ENCODE peak calls at places on chromosomes 12 and 14, in six cellular contexts. H is SK-N-SH; S is activated CD8-positive, alpha-beta T cell treated with anti-CD3 and anti-CD28 coated beads for 36 hours; D is ascending aorta; R is DND-41; M is bronchial epithelial cell. C is an unnamed sample.
A peak's percentile ranks its signal among the peaks of the same experiment; 100 is the strongest.

GRCh38 chr14:29654910-29655590 is 272.6 kb downstream of the PRKD1 start:
- DNase-seq in S (no peak), H (no peak), D (no peak), M (peak; percentile 72), R (no peak), C (no peak)

GRCh38 chr12:120686151-120686689 is 729 bp upstream of the MLEC start:
- DNase-seq in R (peak; percentile 97), D (peak; percentile 91), S (peak; percentile 99), H (peak; percentile 95), M (peak; percentile 90), C (peak; percentile 92)

GRCh38 chr12:84912191-84913142 is at the start of gene SLC6A15:
- DNase-seq in R (no peak), M (peak; percentile 57), H (peak; percentile 91), D (no peak), S (peak; percentile 47), C (no peak)

GRCh38 chr12:55742719-55743130 is at the start of gene GDF11:
- DNase-seq in S (peak; percentile 83), H (no peak), D (no peak), M (peak; percentile 42), R (peak; percentile 86), C (no peak)

GRCh38 chr12:74535536-74535935 is 2.1 kb upstream of the ATXN7L3B start:
- DNase-seq in R (no peak), D (no peak), S (peak; percentile 27), H (no peak), M (no peak), C (no peak)

GRCh38 chr12:111424189-111424792 is 18.6 kb downstream of the SH2B3 start:
- DNase-seq in H (no peak), M (no peak), S (no peak), D (no peak), R (no peak), C (no peak)

GRCh38 chr12:122944588-122944987 is 21.7 kb downstream of the ABCB9 start:
- DNase-seq in S (no peak), M (peak; percentile 46), D (no peak), R (no peak), H (no peak), C (no peak)

GRCh38 chr14:29521526-29522137 is 406.0 kb downstream of the PRKD1 start:
- DNase-seq in R (no peak), M (peak; percentile 35), S (peak; percentile 9), D (no peak), H (no peak), C (no peak)

GRCh38 chr12:108803428-108804105 is 53.8 kb downstream of the SSH1 start:
- DNase-seq in H (peak; percentile 86), D (no peak), M (peak; percentile 71), S (peak; percentile 79), R (peak; percentile 70), C (peak; percentile 42)

GRCh38 chr14:93830753-93831461 is 42.6 kb upstream of the PRIMA1 start:
- DNase-seq in R (no peak), H (no peak), D (no peak), S (no peak), M (peak; percentile 12), C (no peak)

GRCh38 chr12:19620222-19620621 is 180.9 kb downstream of the AEBP2 start:
- DNase-seq in R (no peak), M (peak; percentile 76), H (no peak), S (no peak), D (no peak), C (no peak)

GRCh38 chr14:90426663-90427062 is 29.8 kb downstream of the CALM1 start:
- DNase-seq in S (no peak), R (no peak), D (no peak), H (peak; percentile 60), M (no peak), C (no peak)

GRCh38 chr14:65421201-65421981 is 8.9 kb downstream of the FUT8 start:
- DNase-seq in H (no peak), M (peak; percentile 71), R (no peak), D (no peak), S (no peak), C (no peak)

DNA sequence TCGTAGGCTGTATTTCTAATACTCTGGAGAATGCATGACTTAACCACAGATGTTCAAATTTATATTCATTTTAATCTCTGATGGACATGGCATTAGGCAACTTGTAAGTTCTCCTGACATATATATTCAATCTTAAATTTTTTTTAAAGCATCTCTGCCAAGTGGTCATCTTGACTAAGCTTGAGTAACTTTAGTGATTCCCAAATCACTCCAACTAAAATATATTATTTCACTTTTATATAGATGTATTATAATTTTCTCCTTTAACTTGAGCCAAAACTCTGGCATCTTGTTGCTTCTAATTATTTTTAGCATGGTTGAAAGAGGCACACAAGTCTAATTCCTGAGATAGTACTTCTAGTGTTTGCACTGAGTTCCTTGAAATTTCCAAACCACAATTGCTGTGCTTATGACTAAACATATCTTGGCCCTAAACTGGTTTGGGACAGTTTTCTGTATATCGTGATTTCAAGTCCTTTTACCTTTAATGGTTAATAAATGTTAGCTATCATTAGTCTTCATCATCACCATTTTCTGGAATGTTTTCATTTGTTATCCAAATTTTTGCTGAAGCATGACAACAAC is 8.4 kb downstream of the LRFN5 start:
- DNase-seq in S (no peak), H (no peak), M (no peak), R (no peak), D (no peak), C (no peak)
- TF ChIP-seq CTCF in S (no peak), H (no peak), M (no peak), R (no peak), D (no peak), C (no peak)

GRCh38 chr14:56491299-56492285 is 88.0 kb upstream of the TMEM260 start:
- DNase-seq in H (peak; percentile 39), D (no peak), S (peak; percentile 59), R (peak; percentile 58), M (peak; percentile 66), C (no peak)
- TF ChIP-seq CTCF in H (peak; percentile 76), D (peak; percentile 57), S (peak; percentile 53), R (peak; percentile 94), M (peak; percentile 73), C (no peak)

DNA sequence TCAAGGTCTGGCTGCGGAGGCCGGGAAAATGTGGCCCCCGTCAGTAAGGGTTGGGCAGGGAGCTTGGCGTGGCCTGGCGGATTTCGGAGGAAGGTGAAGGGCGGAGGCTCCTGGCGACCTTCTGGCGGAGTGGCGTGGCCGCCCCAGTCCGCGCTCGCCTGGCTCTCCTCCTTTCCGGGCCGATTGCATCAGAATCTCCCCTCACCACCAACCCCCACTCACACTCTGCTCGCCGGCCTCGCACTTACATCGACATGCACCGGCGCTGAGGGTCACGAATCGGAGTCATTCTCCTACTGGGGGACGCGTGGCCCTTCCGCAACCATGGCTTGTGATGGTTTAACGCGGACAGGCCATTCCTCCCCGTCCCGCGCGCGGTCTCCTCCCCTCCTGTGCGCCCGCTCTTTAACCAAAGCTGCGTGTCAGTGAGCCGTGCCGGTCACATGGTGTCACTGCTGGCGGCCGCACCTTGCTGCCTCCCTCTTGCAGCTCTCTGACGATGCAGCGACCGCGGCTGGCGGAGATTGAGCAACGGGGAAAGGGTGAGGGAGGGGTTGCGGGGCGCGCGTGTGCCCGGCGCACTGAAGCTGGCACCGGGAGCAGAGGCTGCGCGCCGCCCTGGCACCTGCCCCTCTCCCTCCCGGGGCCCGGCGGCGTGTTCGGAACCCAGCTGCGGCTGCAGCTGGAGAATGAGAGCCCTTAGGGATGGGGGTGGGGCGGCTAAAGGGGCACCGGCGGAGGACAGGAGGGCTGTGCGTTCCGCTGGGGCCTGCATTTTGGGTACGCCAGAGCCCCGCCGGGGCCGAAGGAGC is at the start of gene SLC38A1:
- DNase-seq in D (peak; percentile 75), R (peak; percentile 73), M (peak; percentile 73), S (peak; percentile 92), H (peak; percentile 88), C (peak; percentile 49)
- TF ChIP-seq CTCF in D (no peak), R (peak; percentile 31), M (no peak), S (no peak), H (no peak), C (no peak)

DNA sequence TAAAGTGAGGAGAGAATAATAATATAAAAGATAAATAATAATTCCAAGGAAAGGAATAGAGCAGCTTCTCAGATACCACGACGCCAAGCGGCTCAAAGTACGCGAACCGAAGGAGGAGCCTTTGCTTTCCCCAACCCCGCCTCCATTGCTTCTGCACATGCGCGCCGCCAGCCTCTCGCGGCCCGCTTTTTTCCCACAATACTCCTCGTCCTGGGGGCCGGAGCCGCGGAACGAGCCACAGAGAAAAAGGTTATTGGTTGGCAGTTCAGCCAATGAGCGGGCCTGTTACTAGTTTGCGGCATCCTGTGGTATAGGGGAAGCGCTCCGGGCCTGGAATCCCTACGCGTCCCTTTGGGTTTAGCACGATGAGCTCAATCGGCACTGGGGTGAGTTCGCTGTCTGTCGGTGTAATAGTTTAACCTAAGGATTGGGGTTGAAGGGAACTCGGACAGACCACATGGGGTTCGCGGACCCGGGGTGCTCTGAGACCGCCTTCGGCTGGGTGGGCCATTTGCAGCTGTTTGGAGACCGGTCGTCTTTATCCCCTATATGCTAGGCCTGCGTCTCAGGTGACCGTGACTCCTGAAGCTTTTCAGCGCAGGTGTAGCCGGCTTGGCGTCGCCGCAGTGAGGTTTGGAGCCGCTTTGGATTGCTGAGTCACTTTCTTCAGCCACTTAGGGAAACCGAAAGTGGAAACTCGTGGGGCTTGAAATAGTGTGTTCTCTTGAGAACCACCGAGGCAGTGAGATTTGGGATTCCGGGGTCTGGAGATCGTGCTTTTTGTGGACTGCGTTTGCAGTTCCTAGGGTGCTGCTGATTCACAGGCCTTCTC is at the start of gene PSMA3:
- DNase-seq in R (peak; percentile 98), H (peak; percentile 90), S (peak; percentile 98), D (peak; percentile 94), M (peak; percentile 91), C (peak; percentile 91)
- TF ChIP-seq CTCF in R (no peak), H (peak; percentile 14), S (no peak), D (no peak), M (no peak), C (no peak)

DNA sequence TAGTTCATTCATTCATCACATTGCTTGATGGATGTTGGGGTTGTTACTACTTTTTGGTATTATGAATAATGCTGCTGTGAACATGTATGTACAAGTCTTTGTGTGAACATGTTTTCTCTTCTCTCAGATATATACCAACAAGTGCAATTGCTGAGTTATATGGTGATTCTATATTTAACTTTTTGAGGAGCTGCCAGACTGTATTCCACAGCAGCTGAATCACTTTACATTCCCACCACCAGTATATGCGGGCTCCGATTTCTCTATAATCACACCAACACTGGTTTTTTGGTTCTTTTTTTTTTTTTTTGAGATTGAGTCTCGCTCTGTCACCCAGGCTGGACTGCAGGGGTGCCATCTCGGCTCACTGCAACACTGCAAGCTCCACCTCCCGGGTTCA is 22.2 kb upstream of the PLEKHG6 start:
- DNase-seq in R (no peak), D (no peak), M (peak; percentile 98), S (no peak), H (no peak), C (no peak)
- TF ChIP-seq CTCF in R (no peak), D (no peak), M (no peak), S (no peak), H (no peak), C (no peak)

DNA sequence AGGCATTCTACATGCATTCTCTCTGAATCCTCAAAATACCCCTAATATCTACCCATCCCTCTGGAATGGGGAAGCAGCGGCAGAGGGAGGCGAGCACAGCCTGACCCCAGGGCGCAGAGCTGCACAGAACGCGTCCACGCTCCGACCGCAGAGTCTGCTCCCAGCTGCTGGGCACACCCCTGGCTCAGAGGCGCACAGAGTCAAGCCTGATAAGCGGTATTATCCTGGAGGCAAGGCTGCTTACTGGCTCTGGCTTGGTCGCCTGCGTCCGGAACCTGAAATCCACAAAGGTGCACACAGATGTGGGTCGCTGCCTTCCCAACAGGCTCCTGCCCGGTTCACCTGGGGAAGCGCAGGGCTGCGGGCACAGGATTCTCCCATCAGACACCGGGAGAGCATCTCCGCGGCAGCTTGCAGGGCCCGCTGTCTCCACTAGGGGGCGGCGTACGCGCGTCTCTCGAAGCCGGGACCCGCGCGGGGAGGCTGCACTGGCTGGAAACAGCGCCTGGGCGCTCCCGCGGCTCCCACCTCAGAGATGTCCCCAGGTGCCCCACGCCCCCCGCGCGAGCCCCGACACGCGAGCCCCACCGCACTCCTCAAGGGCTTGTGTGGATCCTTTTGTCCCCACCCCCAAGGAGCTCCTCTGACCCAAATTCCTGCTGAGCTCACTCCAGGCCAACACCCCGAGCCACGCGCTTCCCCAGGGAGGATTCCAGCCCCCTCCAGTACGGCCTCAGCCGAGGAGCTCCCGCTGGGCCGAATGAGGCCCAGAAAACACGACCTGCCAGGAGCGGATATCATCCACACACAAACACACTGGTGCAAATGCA is 120.1 kb upstream of the FZD10 start:
- DNase-seq in R (peak; percentile 15), D (no peak), H (peak; percentile 94), S (peak; percentile 69), M (no peak), C (no peak)
- TF ChIP-seq CTCF in R (peak; percentile 56), D (peak; percentile 42), H (no peak), S (peak; percentile 90), M (peak; percentile 91), C (no peak)